ENCODE peak calls at places on chromosomes 5 and 9, in six cellular contexts. One of them, this sample, is unnamed.

GRCh38 chr5:175181331-175181730 is 262.7 kb downstream of the DRD1 start:
- DNase-seq in Peyer's patch: no peak
- DNase-seq in A549: no peak
- DNase-seq in heart left ventricle: no peak
- DNase-seq in mesenchymal stem cell: no peak
- DNase-seq in fibroblast of lung: no peak
- DNase-seq in this sample: no peak

GRCh38 chr5:80054682-80055081 is 19.5 kb downstream of the THBS4 start:
- DNase-seq in Peyer's patch: no peak
- DNase-seq in A549: peak
- DNase-seq in heart left ventricle: no peak
- DNase-seq in mesenchymal stem cell: no peak
- DNase-seq in fibroblast of lung: no peak
- DNase-seq in this sample: no peak

GRCh38 chr5:10649518-10650410 is 85.9 kb downstream of the ANKRD33B start:
- DNase-seq in Peyer's patch: no peak
- DNase-seq in A549: no peak
- DNase-seq in heart left ventricle: no peak
- DNase-seq in mesenchymal stem cell: no peak
- DNase-seq in fibroblast of lung: peak
- DNase-seq in this sample: no peak

GRCh38 chr5:94691947-94692346 is 73.5 kb downstream of the SLF1 start:
- DNase-seq in Peyer's patch: no peak
- DNase-seq in A549: peak
- DNase-seq in heart left ventricle: no peak
- DNase-seq in mesenchymal stem cell: peak
- DNase-seq in fibroblast of lung: peak
- DNase-seq in this sample: no peak

GRCh38 chr5:146745937-146746577 is 132.5 kb downstream of the PPP2R2B start:
- DNase-seq in Peyer's patch: no peak
- DNase-seq in A549: no peak
- DNase-seq in heart left ventricle: no peak
- DNase-seq in mesenchymal stem cell: no peak
- DNase-seq in fibroblast of lung: no peak
- DNase-seq in this sample: no peak

GRCh38 chr9:101527066-101527465 is 6.6 kb upstream of the RNF20 start:
- DNase-seq in Peyer's patch: no peak
- DNase-seq in A549: no peak
- DNase-seq in heart left ventricle: no peak
- DNase-seq in mesenchymal stem cell: no peak
- DNase-seq in fibroblast of lung: no peak
- DNase-seq in this sample: no peak

GRCh38 chr9:36970007-36970888 is 63.8 kb downstream of the PAX5 start:
- DNase-seq in Peyer's patch: no peak
- DNase-seq in A549: peak
- DNase-seq in heart left ventricle: no peak
- DNase-seq in mesenchymal stem cell: peak
- DNase-seq in fibroblast of lung: no peak
- DNase-seq in this sample: no peak

GRCh38 chr9:136151214-136151804 is 32.6 kb upstream of the TMEM250 start:
- DNase-seq in Peyer's patch: no peak
- DNase-seq in A549: no peak
- DNase-seq in heart left ventricle: peak
- DNase-seq in mesenchymal stem cell: no peak
- DNase-seq in fibroblast of lung: no peak
- DNase-seq in this sample: no peak

GRCh38 chr5:109705596-109705995 is 15.9 kb downstream of the MAN2A1 start:
- DNase-seq in Peyer's patch: no peak
- DNase-seq in A549: no peak
- DNase-seq in heart left ventricle: no peak
- DNase-seq in mesenchymal stem cell: peak
- DNase-seq in fibroblast of lung: no peak
- DNase-seq in this sample: no peak

GRCh38 chr5:643351-643801 is 31.2 kb downstream of the CEP72 start:
- DNase-seq in Peyer's patch: no peak
- DNase-seq in A549: no peak
- DNase-seq in heart left ventricle: no peak
- DNase-seq in mesenchymal stem cell: no peak
- DNase-seq in fibroblast of lung: no peak
- DNase-seq in this sample: peak

GRCh38 chr5:170353946-170354345 is 35.2 kb downstream of the KCNMB1 start:
- DNase-seq in Peyer's patch: no peak
- DNase-seq in A549: no peak
- DNase-seq in heart left ventricle: peak
- DNase-seq in mesenchymal stem cell: no peak
- DNase-seq in fibroblast of lung: no peak
- DNase-seq in this sample: no peak

GRCh38 chr9:91734371-91734981 is 215.6 kb downstream of the ROR2 start:
- DNase-seq in Peyer's patch: peak
- DNase-seq in A549: peak
- DNase-seq in heart left ventricle: peak
- DNase-seq in mesenchymal stem cell: peak
- DNase-seq in fibroblast of lung: peak
- DNase-seq in this sample: peak

GRCh38 chr5:4511996-4512656 is 628.0 kb upstream of the ADAMTS16 start:
- DNase-seq in Peyer's patch: no peak
- DNase-seq in A549: peak
- DNase-seq in heart left ventricle: peak
- DNase-seq in mesenchymal stem cell: no peak
- DNase-seq in fibroblast of lung: no peak
- DNase-seq in this sample: peak

GRCh38 chr5:67414712-67415111 is 218.1 kb upstream of the CD180 start:
- DNase-seq in Peyer's patch: no peak
- DNase-seq in A549: no peak
- DNase-seq in heart left ventricle: no peak
- DNase-seq in mesenchymal stem cell: no peak
- DNase-seq in fibroblast of lung: no peak
- DNase-seq in this sample: no peak

GRCh38 chr5:180026320-180026719 is 45.2 kb downstream of the RNF130 start:
- DNase-seq in Peyer's patch: no peak
- DNase-seq in A549: peak
- DNase-seq in heart left ventricle: peak
- DNase-seq in mesenchymal stem cell: peak
- DNase-seq in fibroblast of lung: peak
- DNase-seq in this sample: no peak

GRCh38 chr5:112228672-112229071 is 190.4 kb downstream of the EPB41L4A start:
- DNase-seq in Peyer's patch: peak
- DNase-seq in A549: peak
- DNase-seq in heart left ventricle: peak
- DNase-seq in mesenchymal stem cell: peak
- DNase-seq in fibroblast of lung: peak
- DNase-seq in this sample: peak

GRCh38 chr5:9222054-9222738 is 323.7 kb downstream of the SEMA5A start:
- DNase-seq in Peyer's patch: no peak
- DNase-seq in A549: no peak
- DNase-seq in heart left ventricle: no peak
- DNase-seq in mesenchymal stem cell: no peak
- DNase-seq in fibroblast of lung: no peak
- DNase-seq in this sample: no peak

GRCh38 chr9:133203506-133204075 is 5.5 kb downstream of the OBP2B start:
- DNase-seq in Peyer's patch: no peak
- DNase-seq in A549: no peak
- DNase-seq in heart left ventricle: no peak
- DNase-seq in mesenchymal stem cell: no peak
- DNase-seq in fibroblast of lung: no peak
- DNase-seq in this sample: no peak

GRCh38 chr5:2439608-2440007 is 311.9 kb downstream of the IRX2 start:
- DNase-seq in Peyer's patch: no peak
- DNase-seq in A549: no peak
- DNase-seq in heart left ventricle: no peak
- DNase-seq in mesenchymal stem cell: no peak
- DNase-seq in fibroblast of lung: no peak
- DNase-seq in this sample: no peak

GRCh38 chr5:173637340-173637739 is 20.9 kb upstream of the BOD1 start:
- DNase-seq in Peyer's patch: no peak
- DNase-seq in A549: no peak
- DNase-seq in heart left ventricle: no peak
- DNase-seq in mesenchymal stem cell: no peak
- DNase-seq in fibroblast of lung: no peak
- DNase-seq in this sample: no peak

GRCh38 chr5:10288600-10289213 is 19.0 kb downstream of the CMBL start:
- DNase-seq in Peyer's patch: peak
- DNase-seq in A549: no peak
- DNase-seq in heart left ventricle: peak
- DNase-seq in mesenchymal stem cell: no peak
- DNase-seq in fibroblast of lung: no peak
- DNase-seq in this sample: peak

GRCh38 chr9:98045234-98046160 is 11.0 kb upstream of the NANS start:
- DNase-seq in Peyer's patch: no peak
- DNase-seq in A549: peak
- DNase-seq in heart left ventricle: no peak
- DNase-seq in mesenchymal stem cell: no peak
- DNase-seq in fibroblast of lung: no peak
- DNase-seq in this sample: no peak

GRCh38 chr5:54590824-54591223 is 73.3 kb downstream of the SNX18 start:
- DNase-seq in Peyer's patch: no peak
- DNase-seq in A549: no peak
- DNase-seq in heart left ventricle: no peak
- DNase-seq in mesenchymal stem cell: no peak
- DNase-seq in fibroblast of lung: no peak
- DNase-seq in this sample: no peak

GRCh38 chr9:6106576-6107339 is 91.3 kb upstream of the RANBP6 start:
- DNase-seq in Peyer's patch: no peak
- DNase-seq in A549: peak
- DNase-seq in heart left ventricle: peak
- DNase-seq in mesenchymal stem cell: peak
- DNase-seq in fibroblast of lung: peak
- DNase-seq in this sample: no peak

GRCh38 chr9:104992696-104993095 is 64.7 kb upstream of the ABCA1 start:
- DNase-seq in Peyer's patch: no peak
- DNase-seq in A549: no peak
- DNase-seq in heart left ventricle: no peak
- DNase-seq in mesenchymal stem cell: peak
- DNase-seq in fibroblast of lung: peak
- DNase-seq in this sample: no peak

GRCh38 chr9:89878687-89879086 is 273.9 kb downstream of the GADD45G start:
- DNase-seq in Peyer's patch: peak
- DNase-seq in A549: no peak
- DNase-seq in heart left ventricle: peak
- DNase-seq in mesenchymal stem cell: peak
- DNase-seq in fibroblast of lung: peak
- DNase-seq in this sample: peak

GRCh38 chr5:1511037-1511436 is 12.7 kb downstream of the LPCAT1 start:
- DNase-seq in Peyer's patch: peak
- DNase-seq in A549: no peak
- DNase-seq in heart left ventricle: peak
- DNase-seq in mesenchymal stem cell: no peak
- DNase-seq in fibroblast of lung: no peak
- DNase-seq in this sample: no peak

GRCh38 chr5:2355859-2356258 is 395.6 kb downstream of the IRX2 start:
- DNase-seq in Peyer's patch: no peak
- DNase-seq in A549: no peak
- DNase-seq in heart left ventricle: no peak
- DNase-seq in mesenchymal stem cell: no peak
- DNase-seq in fibroblast of lung: no peak
- DNase-seq in this sample: no peak

GRCh38 chr5:169435506-169436230 is 134.7 kb upstream of the SLIT3 start:
- DNase-seq in Peyer's patch: no peak
- DNase-seq in A549: no peak
- DNase-seq in heart left ventricle: no peak
- DNase-seq in mesenchymal stem cell: peak
- DNase-seq in fibroblast of lung: peak
- DNase-seq in this sample: no peak

GRCh38 chr9:34279431-34279830 is 49.6 kb downstream of the KIF24 start:
- DNase-seq in Peyer's patch: no peak
- DNase-seq in A549: no peak
- DNase-seq in heart left ventricle: no peak
- DNase-seq in mesenchymal stem cell: no peak
- DNase-seq in fibroblast of lung: no peak
- DNase-seq in this sample: no peak

GRCh38 chr9:7153566-7153965 is 395.8 kb downstream of the KDM4C start:
- DNase-seq in Peyer's patch: no peak
- DNase-seq in A549: no peak
- DNase-seq in heart left ventricle: no peak
- DNase-seq in mesenchymal stem cell: no peak
- DNase-seq in fibroblast of lung: peak
- DNase-seq in this sample: no peak

DNA sequence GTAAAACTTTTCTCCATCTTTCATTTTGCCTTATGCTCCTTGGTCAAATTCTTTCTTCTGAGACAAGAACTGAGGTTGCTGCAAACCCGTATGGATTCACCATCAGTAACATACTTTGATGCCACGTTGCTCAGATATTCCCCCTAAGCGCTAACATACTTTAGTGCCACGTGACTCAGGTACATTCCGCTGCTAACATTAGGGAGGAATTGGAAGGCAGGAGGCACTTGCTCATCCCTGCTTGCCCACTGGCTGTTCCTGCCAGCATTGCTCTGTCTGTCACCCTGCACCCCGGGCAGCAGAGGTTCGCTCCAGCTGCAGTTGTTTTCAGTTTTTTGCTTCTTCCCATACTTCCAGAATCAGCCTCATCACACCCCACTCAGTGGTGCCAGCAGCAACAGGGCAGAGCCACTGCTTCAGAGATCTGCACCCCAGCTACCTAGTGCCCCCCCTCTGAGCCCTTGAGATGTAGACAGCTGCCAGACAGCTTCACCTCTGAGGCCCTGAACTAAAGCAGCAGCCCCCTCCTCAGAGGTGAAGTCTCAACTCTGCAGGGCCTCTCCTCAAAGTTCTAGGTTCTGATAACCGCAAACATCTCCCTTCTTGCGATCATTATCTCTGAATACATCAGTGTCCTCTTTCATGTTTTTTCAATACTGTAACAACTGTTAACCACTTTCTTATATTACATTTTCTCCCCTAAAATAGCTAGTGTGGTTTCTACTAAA is 228.0 kb upstream of the KIF2A start:
- DNase-seq in Peyer's patch: no peak
- DNase-seq in A549: no peak
- DNase-seq in heart left ventricle: no peak
- DNase-seq in mesenchymal stem cell: no peak
- DNase-seq in fibroblast of lung: no peak
- DNase-seq in this sample: no peak
- H3K27ac ChIP-seq in Peyer's patch: no peak
- H3K27ac ChIP-seq in A549: no peak
- H3K27ac ChIP-seq in heart left ventricle: no peak
- H3K27ac ChIP-seq in mesenchymal stem cell: no peak
- H3K27ac ChIP-seq in fibroblast of lung: no peak
- H3K27ac ChIP-seq in this sample: no peak

GRCh38 chr9:37997636-37998374 is 71.2 kb downstream of the SHB start:
- DNase-seq in Peyer's patch: peak
- DNase-seq in A549: no peak
- DNase-seq in heart left ventricle: peak
- DNase-seq in mesenchymal stem cell: peak
- DNase-seq in fibroblast of lung: no peak
- DNase-seq in this sample: no peak
- H3K27ac ChIP-seq in Peyer's patch: no peak
- H3K27ac ChIP-seq in A549: no peak
- H3K27ac ChIP-seq in heart left ventricle: peak
- H3K27ac ChIP-seq in mesenchymal stem cell: peak
- H3K27ac ChIP-seq in fibroblast of lung: no peak
- H3K27ac ChIP-seq in this sample: no peak

GRCh38 chr5:127187711-127188110 is 102.9 kb upstream of the MEGF10 start:
- DNase-seq in Peyer's patch: no peak
- DNase-seq in A549: no peak
- DNase-seq in heart left ventricle: no peak
- DNase-seq in mesenchymal stem cell: no peak
- DNase-seq in fibroblast of lung: no peak
- DNase-seq in this sample: no peak
- H3K27ac ChIP-seq in Peyer's patch: no peak
- H3K27ac ChIP-seq in A549: no peak
- H3K27ac ChIP-seq in heart left ventricle: no peak
- H3K27ac ChIP-seq in mesenchymal stem cell: no peak
- H3K27ac ChIP-seq in fibroblast of lung: no peak
- H3K27ac ChIP-seq in this sample: no peak

GRCh38 chr5:172572440-172572839 is 68.6 kb upstream of the NEURL1B start:
- DNase-seq in Peyer's patch: peak
- DNase-seq in A549: no peak
- DNase-seq in heart left ventricle: no peak
- DNase-seq in mesenchymal stem cell: no peak
- DNase-seq in fibroblast of lung: no peak
- DNase-seq in this sample: no peak
- H3K27ac ChIP-seq in Peyer's patch: no peak
- H3K27ac ChIP-seq in A549: no peak
- H3K27ac ChIP-seq in heart left ventricle: no peak
- H3K27ac ChIP-seq in mesenchymal stem cell: no peak
- H3K27ac ChIP-seq in fibroblast of lung: no peak
- H3K27ac ChIP-seq in this sample: no peak